ENCODE peak calls at places on chromosome 2, in seven cellular contexts. G is HFF-Myc, Z is transverse colon, T is uterus, C is pancreas, S is coronary artery, H is K562. J is an unnamed sample.

GRCh38 chr2:45567974-45568789 is 42.9 kb downstream of the SRBD1 start:
- DNase-seq in G (no peak), Z (no peak), T (no peak), C (no peak), S (no peak), H (peak), J (no peak)

GRCh38 chr2:218406949-218407703 is 7.5 kb downstream of the CTDSP1 start:
- DNase-seq in G (peak), Z (peak), T (peak), C (peak), S (peak), H (peak), J (peak)

GRCh38 chr2:161913865-161914264 is 160.2 kb downstream of the DPP4 start:
- DNase-seq in G (no peak), Z (no peak), T (no peak), C (no peak), S (no peak), H (no peak), J (no peak)

GRCh38 chr2:190804182-190804795 is 76.3 kb upstream of the GLS start:
- DNase-seq in G (no peak), Z (no peak), T (no peak), C (no peak), S (no peak), H (peak), J (no peak)

GRCh38 chr2:196170681-196171247 is 614 bp downstream of the STK17B start:
- DNase-seq in G (no peak), Z (peak), T (no peak), C (peak), S (no peak), H (peak), J (no peak)

GRCh38 chr2:200356794-200357472 is 50.4 kb downstream of the SPATS2L start:
- DNase-seq in G (no peak), Z (no peak), T (no peak), C (no peak), S (no peak), H (no peak), J (no peak)

GRCh38 chr2:203022751-203023150 is 8.1 kb downstream of the NBEAL1 start:
- DNase-seq in G (no peak), Z (no peak), T (no peak), C (no peak), S (no peak), H (no peak), J (no peak)

GRCh38 chr2:85802337-85803103 is 48.7 kb downstream of the ATOH8 start:
- DNase-seq in G (no peak), Z (peak), T (no peak), C (no peak), S (peak), H (no peak), J (no peak)

GRCh38 chr2:121588357-121588756 is 57.7 kb downstream of the RNU4ATAC start:
- DNase-seq in G (no peak), Z (no peak), T (no peak), C (no peak), S (no peak), H (no peak), J (no peak)

GRCh38 chr2:8761529-8762164 is 75.8 kb downstream of the KIDINS220 start:
- DNase-seq in G (no peak), Z (no peak), T (no peak), C (no peak), S (no peak), H (peak), J (no peak)

GRCh38 chr2:24917731-24918325 is 2.2 kb downstream of the ADCY3 start:
- DNase-seq in G (no peak), Z (no peak), T (no peak), C (no peak), S (no peak), H (no peak), J (no peak)

GRCh38 chr2:191657977-191658376 is 20.0 kb upstream of the NABP1 start:
- DNase-seq in G (no peak), Z (no peak), T (no peak), C (no peak), S (no peak), H (no peak), J (no peak)

GRCh38 chr2:55097462-55098410 is 47.5 kb upstream of the RTN4 start:
- DNase-seq in G (no peak), Z (no peak), T (no peak), C (no peak), S (no peak), H (peak), J (no peak)

DNA sequence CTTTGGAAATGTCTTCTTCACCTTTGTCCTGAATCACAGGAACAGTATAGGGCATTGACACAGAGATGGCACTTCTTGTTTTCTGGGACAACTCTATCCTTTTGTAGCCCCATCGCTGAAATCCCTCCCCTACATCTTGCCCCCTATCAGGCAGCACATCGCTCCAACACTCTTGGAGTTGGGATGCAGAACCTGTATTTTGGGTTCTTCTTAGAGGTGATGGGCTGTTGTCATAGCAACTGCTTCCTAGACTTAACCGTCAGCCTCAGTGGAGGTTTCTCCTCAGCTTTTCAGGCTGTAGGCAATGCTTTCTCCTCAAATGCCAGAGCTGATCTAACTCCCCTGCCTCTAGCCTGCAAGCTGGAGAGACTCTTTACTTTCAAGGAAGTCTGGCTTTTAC is 99.9 kb upstream of the SPRED2 start:
- DNase-seq in G (no peak), Z (no peak), T (no peak), C (no peak), S (peak), H (no peak), J (no peak)
- TF ChIP-seq CTCF in G (no peak), Z (no peak), T (no peak), C (no peak), S (no peak), H (no peak), J (no peak)

GRCh38 chr2:166803314-166803986 is 84.8 kb upstream of the XIRP2 start:
- DNase-seq in G (no peak), Z (no peak), T (no peak), C (no peak), S (no peak), H (peak), J (no peak)

GRCh38 chr2:166802475-166802874 is 85.8 kb upstream of the XIRP2 start:
- DNase-seq in G (no peak), Z (no peak), T (no peak), C (no peak), S (no peak), H (no peak), J (no peak)

DNA sequence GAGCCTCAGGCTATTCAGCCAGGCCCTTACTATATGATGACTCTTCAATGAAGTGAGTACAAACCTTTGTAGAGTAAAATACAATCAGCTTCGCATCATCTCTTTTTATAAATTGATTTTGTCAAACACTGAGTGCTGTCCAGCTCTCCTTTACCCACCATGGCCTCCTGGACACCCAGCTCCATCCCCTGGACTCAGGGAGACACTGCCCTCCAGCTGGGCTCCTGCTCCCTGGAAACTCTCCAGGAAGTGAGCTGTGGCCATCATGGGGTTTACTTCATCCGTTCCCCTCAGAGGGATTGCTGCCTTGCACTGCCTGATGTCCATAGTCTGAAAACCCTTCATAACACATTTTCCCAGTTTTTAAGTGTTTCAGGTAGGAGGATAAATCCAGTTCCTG is 82.5 kb upstream of the XIRP2 start:
- DNase-seq in G (no peak), Z (no peak), T (no peak), C (no peak), S (no peak), H (no peak), J (no peak)
- H3K4me3 ChIP-seq in G (no peak), Z (no peak), T (no peak), C (no peak), S (no peak), H (no peak), J (no peak)

GRCh38 chr2:229910147-229910831 is 11.5 kb downstream of the TRIP12 start:
- DNase-seq in G (no peak), Z (no peak), T (no peak), C (no peak), S (no peak), H (no peak), J (no peak)

GRCh38 chr2:229914182-229914581 is 7.6 kb downstream of the TRIP12 start:
- DNase-seq in G (no peak), Z (no peak), T (no peak), C (no peak), S (no peak), H (no peak), J (no peak)

GRCh38 chr2:229909090-229909489 is 12.7 kb downstream of the TRIP12 start:
- DNase-seq in G (no peak), Z (no peak), T (no peak), C (no peak), S (no peak), H (peak), J (no peak)

GRCh38 chr2:229905601-229906000 is 16.2 kb downstream of the TRIP12 start:
- DNase-seq in G (no peak), Z (no peak), T (no peak), C (no peak), S (no peak), H (no peak), J (no peak)

DNA sequence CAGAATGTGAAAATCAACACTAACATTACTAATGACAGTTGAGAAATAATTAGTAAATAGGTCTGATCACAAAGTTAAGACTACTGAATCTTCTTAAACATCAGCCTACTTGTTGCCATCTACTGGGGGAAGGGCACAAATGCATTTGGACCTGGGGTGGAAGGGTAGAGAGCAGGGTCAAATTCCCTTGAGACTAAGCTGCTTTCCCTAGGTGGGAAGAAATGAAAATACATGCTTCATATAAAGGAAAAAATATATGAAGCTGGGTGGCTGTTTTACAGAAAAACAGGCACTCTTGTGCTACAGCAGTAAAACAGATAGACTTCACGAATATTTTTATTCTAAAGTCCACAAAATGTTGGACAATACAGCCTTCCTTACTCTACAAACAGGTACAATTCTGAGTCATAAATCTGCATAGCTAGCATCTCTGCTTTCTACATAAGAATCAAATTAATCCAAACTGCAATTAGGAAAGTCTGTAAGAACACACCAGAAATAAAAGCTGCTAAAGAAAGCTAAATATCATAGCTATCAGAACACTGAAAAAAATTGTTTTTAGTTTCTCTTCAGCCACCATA is 10.9 kb downstream of the TRIP12 start:
- DNase-seq in G (no peak), Z (no peak), T (no peak), C (no peak), S (no peak), H (peak), J (no peak)
- TF ChIP-seq CTCF in G (peak), Z (peak), T (no peak), C (no peak), S (no peak), H (peak), J (no peak)

DNA sequence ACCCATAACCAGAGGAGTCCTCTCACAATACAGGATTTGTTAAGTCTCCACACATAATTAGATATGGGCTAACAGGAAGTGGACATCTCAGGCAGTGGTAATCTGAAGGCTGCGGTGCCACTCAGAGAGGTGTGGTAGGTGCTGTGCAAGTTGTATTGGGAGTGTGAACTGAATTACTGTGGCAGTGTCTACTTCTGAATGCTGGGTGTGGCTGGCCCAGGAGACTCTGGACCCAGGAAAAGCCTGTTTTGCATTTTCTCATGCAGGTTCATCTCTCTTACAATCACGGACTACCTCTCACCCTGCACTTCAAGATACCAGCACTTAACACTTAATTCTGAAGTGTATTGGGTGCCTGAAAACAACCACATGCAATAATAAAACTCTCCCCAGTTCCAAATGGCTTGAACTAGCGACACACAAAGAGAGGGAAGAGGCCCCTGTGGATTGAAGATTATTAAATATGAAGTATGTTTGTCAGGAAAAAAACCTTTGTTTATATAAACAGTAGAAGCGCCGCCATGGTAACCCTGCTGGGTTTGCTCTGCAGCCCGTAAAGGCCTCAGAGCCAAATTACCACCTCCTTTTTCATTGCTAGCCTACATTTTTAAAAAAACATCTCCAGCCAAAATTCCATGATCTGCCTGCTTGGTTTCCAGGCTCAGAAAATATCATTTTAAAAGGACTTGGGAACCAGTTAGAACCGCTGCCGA is 77.5 kb downstream of the GFPT1 start:
- DNase-seq in G (no peak), Z (peak), T (peak), C (peak), S (no peak), H (no peak), J (no peak)
- H3K4me3 ChIP-seq in G (no peak), Z (peak), T (no peak), C (no peak), S (peak), H (no peak), J (no peak)

J was measured in dorsolateral prefrontal cortex.